ENCODE peak calls at places on chromosomes 4 and X, in seven cellular contexts. J is brain microvascular endothelial cell; N is mucosa of gallbladder; V is BE2C; T is A549; P is AG08395; F is stimulated activated CD4-positive, alpha-beta T cell treated with anti-CD3 and anti-CD28 coated beads, Interleukin-2, amount 100 ng/mL, for 24 hours. G is an unnamed sample.

GRCh38 chrX:112613039-112613438 is 66.7 kb downstream of the LHFPL1 start:
- DNase-seq in P (no peak), T (no peak), J (no peak), N (no peak), V (no peak), F (no peak), G (no peak)

GRCh38 chr4:180164799-180165198 is 2078.4 kb upstream of the TENM3 start:
- DNase-seq in N (no peak), P (no peak), V (no peak), T (peak), F (no peak), J (no peak), G (no peak)

GRCh38 chrX:14039344-14039743 is 9.7 kb upstream of the GEMIN8 start:
- DNase-seq in J (peak), N (peak), V (peak), P (peak), T (peak), F (peak), G (peak)

GRCh38 chr4:28890949-28891348 is 1829.2 kb upstream of the PCDH7 start:
- DNase-seq in T (no peak), P (no peak), V (no peak), J (no peak), F (no peak), N (no peak), G (no peak)

GRCh38 chr4:138579146-138579545 is 337.0 kb upstream of the SLC7A11 start:
- DNase-seq in J (no peak), V (no peak), T (no peak), F (no peak), P (no peak), N (no peak), G (no peak)

GRCh38 chr4:185235480-185236154 is 26.2 kb downstream of the SNX25 start:
- DNase-seq in V (peak), T (peak), F (no peak), N (no peak), P (no peak), J (peak), G (no peak)

GRCh38 chr4:113468165-113469022 is 293.1 kb downstream of the CAMK2D start:
- DNase-seq in P (peak), N (peak), V (peak), F (peak), J (peak), T (peak), G (peak)

GRCh38 chrX:80808854-80809493 is 703 bp downstream of the BRWD3 start:
- DNase-seq in N (no peak), F (peak), V (peak), P (no peak), J (no peak), T (peak), G (peak)

GRCh38 chrX:17409566-17410290 is 34.7 kb downstream of the NHS start:
- DNase-seq in T (no peak), F (no peak), V (no peak), J (no peak), P (no peak), N (no peak), G (no peak)

G was measured in SW480.